ENCODE peak calls at places on chromosomes 13 and 19, in five cellular contexts. K, Z, R, G and N are unnamed samples.

GRCh38 chr13:57624565-57625435 is 6.7 kb upstream of the PCDH17 start:
- DNase-seq in Z (no peak), R (no peak), G (no peak), K (no peak), N (no peak)

GRCh38 chr19:16025108-16026101 is 50.9 kb upstream of the TPM4 start:
- DNase-seq in Z (no peak), G (no peak), K (no peak), R (peak; percentile 55), N (peak; percentile 54)

GRCh38 chr13:106276876-106277275 is 258.6 kb downstream of the EFNB2 start:
- DNase-seq in R (no peak), K (no peak), G (no peak), Z (no peak), N (no peak)

GRCh38 chr13:73403362-73404150 is 344.8 kb downstream of the KLF5 start:
- DNase-seq in G (no peak), Z (no peak), K (no peak), R (no peak), N (no peak)

GRCh38 chr13:101596803-101597202 is 144.3 kb downstream of the ITGBL1 start:
- DNase-seq in R (no peak), G (no peak), K (no peak), Z (no peak), N (no peak)

GRCh38 chr19:8811315-8812172 is 20.6 kb downstream of the ZNF558 start:
- DNase-seq in R (no peak), K (no peak), G (no peak), Z (no peak), N (no peak)

GRCh38 chr19:3175761-3176714 is 2.5 kb upstream of the S1PR4 start:
- DNase-seq in K (no peak), Z (no peak), G (no peak), R (no peak), N (peak; percentile 90)

GRCh38 chr13:64347662-64348061 is 2882.5 kb downstream of the PCDH9 start:
- DNase-seq in Z (no peak), G (no peak), R (no peak), K (no peak), N (no peak)

GRCh38 chr19:50877338-50877737 is 4.1 kb downstream of the KLK2 start:
- DNase-seq in Z (no peak), K (no peak), R (no peak), G (no peak), N (no peak)

GRCh38 chr19:5091576-5092215 is 122.8 kb downstream of the KDM4B start:
- DNase-seq in Z (no peak), R (no peak), K (peak; percentile 50), G (peak; percentile 27), N (no peak)

GRCh38 chr13:21014666-21015170 is 46.7 kb downstream of the LATS2 start:
- DNase-seq in G (peak; percentile 51), K (no peak), R (peak; percentile 78), Z (no peak), N (no peak)

GRCh38 chr13:25378528-25378927 is 6.8 kb downstream of the ATP8A2 start:
- DNase-seq in G (no peak), K (no peak), R (no peak), Z (no peak), N (no peak)

GRCh38 chr19:33290956-33291622 is 11.2 kb downstream of the CEBPA start:
- DNase-seq in Z (no peak), R (no peak), K (no peak), G (no peak), N (no peak)
- H3K27me3 ChIP-seq in Z (no peaks in the 10 kb centered on the region), R (no peaks in the 10 kb centered on the region), K (no peaks in the 10 kb centered on the region), G (no peaks in the 10 kb centered on the region), N (no peaks in the 10 kb centered on the region)

GRCh38 chr19:13095393-13095784 is 7.3 kb downstream of the LYL1 start:
- DNase-seq in K (no peak), R (no peak), Z (no peak), G (no peak), N (no peak)

GRCh38 chr19:13097331-13098258 is 5.1 kb downstream of the LYL1 start:
- DNase-seq in Z (no peak), G (peak; percentile 55), K (peak; percentile 74), R (peak; percentile 87), N (no peak)

GRCh38 chr19:13096968-13097330 is 5.7 kb downstream of the LYL1 start:
- DNase-seq in G (no peak), K (peak; percentile 40), R (no peak), Z (no peak), N (no peak)

GRCh38 chr19:13094771-13095392 is 7.8 kb downstream of the LYL1 start:
- DNase-seq in Z (no peak), K (no peak), G (no peak), R (no peak), N (no peak)

GRCh38 chr19:13095934-13096890 is 6.4 kb downstream of the LYL1 start:
- DNase-seq in K (peak; percentile 59), R (peak; percentile 77), Z (no peak), G (peak; percentile 56), N (no peak)
- H3K27me3 ChIP-seq in K (no peaks in the 10 kb centered on the region), R (no peaks in the 10 kb centered on the region), Z (no peaks in the 10 kb centered on the region), G (no peaks in the 10 kb centered on the region), N (peaks cover 6% of the 10 kb centered on the region)

DNA sequence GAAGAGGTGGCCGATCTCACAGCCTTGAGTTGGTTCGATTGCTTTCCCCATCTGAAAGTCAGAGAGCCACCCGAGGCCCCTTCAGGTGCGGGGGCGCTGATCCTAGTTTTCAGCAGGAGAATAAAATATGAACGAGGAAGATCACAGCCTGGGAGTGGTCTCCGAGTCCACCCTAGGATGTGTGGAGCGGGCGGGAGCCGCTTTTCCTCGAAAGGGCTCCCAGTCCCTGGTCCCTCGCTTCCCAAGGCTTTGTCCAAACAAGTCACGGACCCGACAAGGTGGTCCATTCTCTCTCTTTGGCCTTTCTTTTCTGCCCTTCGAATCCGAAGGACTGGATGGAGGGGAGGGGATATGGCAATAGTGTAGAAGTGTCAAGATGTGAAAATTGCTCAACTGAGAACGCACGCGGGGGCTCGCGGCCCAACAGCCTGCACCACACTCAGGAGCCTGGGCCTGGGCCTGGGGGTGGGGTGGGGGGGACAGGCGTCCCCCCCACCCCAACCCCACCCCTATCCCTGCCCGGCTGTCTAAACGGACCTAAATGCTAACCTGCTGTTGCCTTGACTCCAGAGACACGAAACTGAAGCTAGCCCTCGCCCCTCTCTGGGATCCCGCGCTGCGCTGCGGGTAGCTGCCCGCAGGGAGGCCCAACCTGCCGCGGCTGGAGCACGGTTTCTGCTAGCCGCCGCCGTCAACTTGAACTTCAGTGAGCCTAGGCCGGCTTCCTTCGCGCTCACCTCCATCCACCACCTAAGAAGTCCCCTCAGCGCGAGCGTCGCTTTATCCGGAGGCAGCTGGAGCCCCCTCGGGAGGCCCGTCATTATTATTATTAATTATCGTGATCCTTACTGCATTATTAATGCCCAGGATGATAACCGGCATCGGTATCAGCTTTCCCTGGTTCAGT is 7.1 kb downstream of the ZIC2 start:
- DNase-seq in Z (no peak), R (no peak), K (no peak), G (no peak), N (no peak)
- H3K27me3 ChIP-seq in Z (peaks cover 36% of the 10 kb centered on the region), R (peaks cover 99% of the 10 kb centered on the region), K (peaks cover 38% of the 10 kb centered on the region), G (peaks cover 3% of the 10 kb centered on the region), N (peaks cover 73% of the 10 kb centered on the region)

GRCh38 chr19:47456721-47457478 is 14.8 kb downstream of the SLC8A2 start:
- DNase-seq in K (no peak), R (no peak), Z (no peak), G (no peak), N (no peak)
- H3K27me3 ChIP-seq in K (no peaks in the 10 kb centered on the region), R (peaks cover 13% of the 10 kb centered on the region), Z (no peaks in the 10 kb centered on the region), G (peaks cover 10% of the 10 kb centered on the region), N (peaks cover 87% of the 10 kb centered on the region)

GRCh38 chr13:27909378-27909777 is 10.4 kb upstream of the PDX1 start:
- DNase-seq in K (no peak), G (no peak), Z (no peak), R (no peak), N (no peak)

GRCh38 chr13:27915301-27916207 is 4.2 kb upstream of the PDX1 start:
- DNase-seq in R (no peak), Z (no peak), K (no peak), G (no peak), N (no peak)

GRCh38 chr13:27911499-27911898 is 8.3 kb upstream of the PDX1 start:
- DNase-seq in R (no peak), Z (no peak), K (no peak), G (no peak), N (no peak)

GRCh38 chr13:27917121-27917947 is 2.5 kb upstream of the PDX1 start:
- DNase-seq in Z (no peak), G (no peak), R (no peak), K (no peak), N (no peak)

GRCh38 chr13:27913116-27913515 is 6.7 kb upstream of the PDX1 start:
- DNase-seq in Z (no peak), K (no peak), R (no peak), G (no peak), N (no peak)
- H3K27me3 ChIP-seq in Z (no peaks in the 10 kb centered on the region), K (peaks cover 7% of the 10 kb centered on the region), R (peaks cover 99% of the 10 kb centered on the region), G (no peaks in the 10 kb centered on the region), N (peaks cover 96% of the 10 kb centered on the region)

GRCh38 chr13:27599096-27599495 is 21.2 kb downstream of the LNX2 start:
- DNase-seq in R (no peak), K (no peak), G (no peak), Z (no peak), N (no peak)

GRCh38 chr13:27601208-27601607 is 19.1 kb downstream of the LNX2 start:
- DNase-seq in K (no peak), R (no peak), G (no peak), Z (no peak), N (no peak)

GRCh38 chr13:27599845-27600553 is 20.3 kb downstream of the LNX2 start:
- DNase-seq in Z (no peak), K (no peak), R (no peak), G (no peak), N (peak; percentile 34)

GRCh38 chr13:27600712-27601111 is 19.6 kb downstream of the LNX2 start:
- DNase-seq in K (no peak), G (no peak), Z (no peak), R (no peak), N (no peak)

GRCh38 chr13:27601771-27602170 is 18.6 kb downstream of the LNX2 start:
- DNase-seq in Z (no peak), G (no peak), K (no peak), R (no peak), N (no peak)
- H3K27me3 ChIP-seq in Z (no peaks in the 10 kb centered on the region), G (no peaks in the 10 kb centered on the region), K (no peaks in the 10 kb centered on the region), R (no peaks in the 10 kb centered on the region), N (no peaks in the 10 kb centered on the region)

DNA sequence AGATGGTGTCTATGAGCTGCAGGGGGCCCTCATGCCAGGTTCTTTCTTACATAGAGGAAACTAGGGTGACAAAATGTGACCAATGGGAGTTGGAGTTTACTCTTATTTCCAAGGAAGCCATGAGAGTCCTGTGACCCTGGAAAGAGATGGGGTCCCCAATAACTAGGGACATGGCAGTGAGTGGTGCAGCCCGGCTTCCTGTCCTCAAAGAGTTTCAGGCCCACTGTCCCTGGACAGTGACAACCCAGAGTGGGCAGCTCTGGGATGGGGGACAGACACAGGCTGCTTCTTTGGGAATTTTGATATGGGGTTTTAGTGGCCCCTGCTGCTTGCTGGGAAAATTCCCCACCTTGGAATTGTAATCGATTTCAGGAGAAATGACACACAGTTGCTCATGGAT is 8.4 kb upstream of the IGFL1 start:
- DNase-seq in Z (no peak), K (no peak), R (no peak), G (no peak), N (no peak)
- H3K27me3 ChIP-seq in Z (no peaks in the 10 kb centered on the region), K (no peaks in the 10 kb centered on the region), R (peaks cover 18% of the 10 kb centered on the region), G (no peaks in the 10 kb centered on the region), N (peaks cover 34% of the 10 kb centered on the region)